ENCODE peak calls at places on chromosomes 2 and 18, in nine cellular contexts. J is BE2C, F is psoas muscle, H is lung, C is dorsolateral prefrontal cortex, L is left ventricle myocardium inferior, Y is GM12878, T is cardiac muscle cell, K is A673. O is an unnamed sample. For H3K27me3, the result is how much of the 10 kb centered on the place peaks cover.

GRCh38 chr18:10860937-10861336 is 288.4 kb downstream of the PIEZO2 start:
- DNase-seq in J (no peak), F (no peak), H (no peak), C (no peak), L (no peak), Y (no peak), T (no peak), K (no peak), O (no peak)

GRCh38 chr2:168456526-168457176 is 579 bp downstream of the CERS6 start:
- DNase-seq in J (peak), F (peak), H (peak), C (peak), L (peak), Y (no peak), T (peak), K (peak), O (peak)

GRCh38 chr2:41937464-41937861 is 110.4 kb upstream of the PKDCC start:
- DNase-seq in J (no peak), F (no peak), H (no peak), C (no peak), L (no peak), Y (no peak), T (no peak), K (peak), O (no peak)

GRCh38 chr2:64627860-64628841 is 25.6 kb downstream of the SERTAD2 start:
- DNase-seq in J (no peak), F (no peak), H (no peak), C (no peak), L (no peak), Y (no peak), T (no peak), K (no peak), O (no peak)

GRCh38 chr2:192190474-192190873 is 4.3 kb downstream of the TMEFF2 start:
- DNase-seq in J (no peak), F (no peak), H (no peak), C (no peak), L (no peak), Y (no peak), T (peak), K (peak), O (no peak)

GRCh38 chr2:173571021-173571821 is 216.5 kb downstream of the CDCA7 start:
- DNase-seq in J (no peak), F (no peak), H (no peak), C (no peak), L (no peak), Y (no peak), T (peak), K (peak), O (no peak)

GRCh38 chr18:36818652-36819051 is 10.2 kb downstream of the TPGS2 start:
- DNase-seq in J (no peak), F (no peak), H (no peak), C (no peak), L (no peak), Y (no peak), T (no peak), K (no peak), O (no peak)

GRCh38 chr2:63729831-63730230 is 111.9 kb upstream of the UGP2 start:
- DNase-seq in J (no peak), F (no peak), H (no peak), C (no peak), L (no peak), Y (no peak), T (no peak), K (no peak), O (no peak)

GRCh38 chr2:64488050-64488974 is 34.4 kb downstream of the LGALSL start:
- DNase-seq in J (peak), F (peak), H (peak), C (peak), L (peak), Y (peak), T (peak), K (peak), O (peak)

GRCh38 chr18:25349131-25349925 is 2.6 kb downstream of the ZNF521 start:
- DNase-seq in J (no peak), F (peak), H (no peak), C (peak), L (peak), Y (no peak), T (peak), K (no peak), O (peak)

GRCh38 chr2:233426619-233427342 is 72.5 kb downstream of the DGKD start:
- DNase-seq in J (no peak), F (no peak), H (no peak), C (no peak), L (no peak), Y (no peak), T (no peak), K (peak), O (no peak)

GRCh38 chr2:182242561-182242960 is 184.3 kb downstream of the PDE1A start:
- DNase-seq in J (no peak), F (no peak), H (no peak), C (no peak), L (no peak), Y (no peak), T (no peak), K (no peak), O (no peak)

GRCh38 chr2:220270506-220271070 is 643.2 kb downstream of the SLC4A3 start:
- DNase-seq in J (no peak), F (no peak), H (no peak), C (no peak), L (no peak), Y (no peak), T (no peak), K (peak), O (no peak)

GRCh38 chr18:22193466-22193865 is 24.1 kb downstream of the GATA6 start:
- DNase-seq in J (no peak), F (no peak), H (no peak), C (no peak), L (no peak), Y (no peak), T (peak), K (no peak), O (no peak)

GRCh38 chr2:234377761-234378341 is 119.0 kb downstream of the ARL4C start:
- DNase-seq in J (no peak), F (no peak), H (no peak), C (no peak), L (no peak), Y (no peak), T (no peak), K (no peak), O (no peak)

GRCh38 chr2:94861308-94862152 is 9.7 kb upstream of the TEKT4 start:
- DNase-seq in J (no peak), F (no peak), H (no peak), C (peak), L (peak), Y (no peak), T (no peak), K (no peak), O (peak)

GRCh38 chr18:56298935-56299334 is 339.5 kb downstream of the TXNL1 start:
- DNase-seq in J (no peak), F (no peak), H (no peak), C (no peak), L (no peak), Y (no peak), T (no peak), K (peak), O (no peak)

GRCh38 chr2:233556756-233557736 is 9.5 kb downstream of the USP40 start:
- DNase-seq in J (no peak), F (no peak), H (no peak), C (no peak), L (no peak), Y (no peak), T (no peak), K (peak), O (no peak)

GRCh38 chr2:5690718-5691658 is 1.2 kb upstream of the SOX11 start:
- DNase-seq in J (peak), F (no peak), H (no peak), C (no peak), L (no peak), Y (no peak), T (peak), K (peak), O (no peak)

GRCh38 chr2:95327861-95328260 is 30.7 kb downstream of the KCNIP3 start:
- DNase-seq in J (no peak), F (no peak), H (no peak), C (no peak), L (no peak), Y (no peak), T (no peak), K (no peak), O (no peak)

GRCh38 chr2:229815342-229815741 is 101.0 kb upstream of the DNER start:
- DNase-seq in J (no peak), F (no peak), H (no peak), C (no peak), L (no peak), Y (no peak), T (no peak), K (no peak), O (no peak)

GRCh38 chr2:119366161-119366648 is 429 bp downstream of the C2orf76 start:
- DNase-seq in J (no peak), F (no peak), H (no peak), C (no peak), L (no peak), Y (no peak), T (no peak), K (no peak), O (no peak)

GRCh38 chr18:11096839-11097750 is 52.3 kb downstream of the PIEZO2 start:
- DNase-seq in J (no peak), F (no peak), H (no peak), C (no peak), L (no peak), Y (no peak), T (peak), K (no peak), O (no peak)

GRCh38 chr2:151882786-151883445 is 54.7 kb upstream of the ARL5A start:
- DNase-seq in J (no peak), F (no peak), H (no peak), C (no peak), L (no peak), Y (no peak), T (no peak), K (no peak), O (no peak)

GRCh38 chr2:48589170-48589767 is 28.4 kb upstream of the GTF2A1L start:
- DNase-seq in J (peak), F (no peak), H (no peak), C (peak), L (peak), Y (no peak), T (peak), K (peak), O (no peak)

GRCh38 chr2:191854385-191855372 is 7.8 kb upstream of the CAVIN2 start:
- DNase-seq in J (no peak), F (no peak), H (no peak), C (no peak), L (no peak), Y (no peak), T (peak), K (no peak), O (no peak)

GRCh38 chr18:25005602-25006375 is 346.2 kb downstream of the ZNF521 start:
- DNase-seq in J (no peak), F (no peak), H (peak), C (no peak), L (no peak), Y (no peak), T (peak), K (no peak), O (no peak)

GRCh38 chr2:203692039-203692710 is 14.3 kb upstream of the CD28 start:
- DNase-seq in J (no peak), F (no peak), H (no peak), C (no peak), L (no peak), Y (no peak), T (no peak), K (no peak), O (no peak)

GRCh38 chr2:10775831-10776230 is 36.8 kb downstream of the PDIA6 start:
- DNase-seq in J (no peak), F (no peak), H (no peak), C (no peak), L (no peak), Y (no peak), T (no peak), K (no peak), O (peak)

GRCh38 chr2:225120175-225120574 is 77.9 kb upstream of the DOCK10 start:
- DNase-seq in J (peak), F (no peak), H (no peak), C (no peak), L (no peak), Y (no peak), T (no peak), K (peak), O (no peak)

GRCh38 chr2:68565858-68566257 is 77.5 kb upstream of the PROKR1 start:
- DNase-seq in J (no peak), F (no peak), H (no peak), C (no peak), L (no peak), Y (no peak), T (no peak), K (peak), O (no peak)

GRCh38 chr2:149612122-149612521 is 24.5 kb upstream of the MMADHC start:
- DNase-seq in J (no peak), F (no peak), H (no peak), C (no peak), L (no peak), Y (no peak), T (no peak), K (no peak), O (no peak)

GRCh38 chr2:159243521-159243920 is 43.0 kb downstream of the WDSUB1 start:
- DNase-seq in J (no peak), F (no peak), H (no peak), C (no peak), L (no peak), Y (no peak), T (no peak), K (no peak), O (no peak)

GRCh38 chr2:41216978-41217377 is 765.1 kb upstream of the SLC8A1 start:
- DNase-seq in J (no peak), F (no peak), H (no peak), C (no peak), L (no peak), Y (no peak), T (no peak), K (no peak), O (no peak)

GRCh38 chr2:217248312-217248935 is 388.6 kb upstream of the TNP1 start:
- DNase-seq in J (peak), F (peak), H (peak), C (peak), L (peak), Y (peak), T (peak), K (peak), O (peak)

GRCh38 chr2:227643990-227644551 is 22.5 kb upstream of the SCYGR5 start:
- DNase-seq in J (no peak), F (no peak), H (no peak), C (no peak), L (no peak), Y (no peak), T (no peak), K (no peak), O (no peak)
- H3K4me3 ChIP-seq in J (no peak), F (no peak), H (no peak), C (no peak), L (no peak), Y (no peak), T (no peak), K (no peak), O (no peak)

GRCh38 chr2:218881744-218882462 is 1.3 kb downstream of the WNT10A start:
- DNase-seq in J (peak), F (peak), H (no peak), C (no peak), L (no peak), Y (no peak), T (no peak), K (no peak), O (peak)

GRCh38 chr2:218884519-218884918 is 3.9 kb downstream of the WNT10A start:
- DNase-seq in J (no peak), F (peak), H (no peak), C (no peak), L (no peak), Y (no peak), T (no peak), K (no peak), O (peak)

GRCh38 chr2:218882463-218882821 is 1.8 kb downstream of the WNT10A start:
- DNase-seq in J (no peak), F (no peak), H (no peak), C (no peak), L (no peak), Y (no peak), T (no peak), K (no peak), O (no peak)

GRCh38 chr2:218883491-218884490 is 3.1 kb downstream of the WNT10A start:
- DNase-seq in J (peak), F (peak), H (no peak), C (no peak), L (no peak), Y (no peak), T (peak), K (no peak), O (peak)

DNA sequence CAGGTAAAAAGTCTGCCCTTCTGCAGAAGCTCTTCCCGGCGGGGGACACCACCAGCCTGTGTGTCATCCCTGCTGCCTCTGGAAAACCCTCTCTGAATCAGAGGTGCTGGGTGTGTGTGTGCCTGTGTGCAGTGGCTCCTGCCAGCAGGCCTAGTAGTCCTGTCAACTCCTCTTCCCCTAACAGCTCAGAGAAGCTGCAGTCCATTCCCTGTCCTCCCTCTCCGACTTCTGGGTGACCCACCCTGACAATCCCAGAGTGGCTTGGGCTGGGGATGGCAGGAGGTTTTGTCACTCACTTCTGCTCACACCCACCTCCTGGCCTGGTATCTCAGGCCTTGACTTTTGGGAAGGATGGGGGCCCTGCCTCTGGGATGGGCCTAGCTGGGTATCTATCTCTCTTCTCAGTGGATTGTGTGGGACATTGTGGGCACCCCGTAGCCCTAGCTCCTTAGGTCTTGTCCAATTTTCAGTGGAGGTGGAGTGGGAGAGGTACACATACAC is 2.3 kb downstream of the WNT10A start:
- DNase-seq in J (peak), F (peak), H (no peak), C (no peak), L (no peak), Y (no peak), T (no peak), K (no peak), O (peak)
- H3K27me3 ChIP-seq in J (under half), F (under half), H (under half), C (under half), L (half or more), Y (under half), T (half or more), K (under half), O (under half)

GRCh38 chr2:156702520-156702919 is 266.3 kb downstream of the GPD2 start:
- DNase-seq in J (no peak), F (no peak), H (no peak), C (no peak), L (no peak), Y (no peak), T (no peak), K (no peak), O (no peak)
- H3K4me3 ChIP-seq in J (no peak), F (no peak), H (no peak), C (no peak), L (no peak), Y (no peak), T (no peak), K (no peak), O (no peak)

DNA sequence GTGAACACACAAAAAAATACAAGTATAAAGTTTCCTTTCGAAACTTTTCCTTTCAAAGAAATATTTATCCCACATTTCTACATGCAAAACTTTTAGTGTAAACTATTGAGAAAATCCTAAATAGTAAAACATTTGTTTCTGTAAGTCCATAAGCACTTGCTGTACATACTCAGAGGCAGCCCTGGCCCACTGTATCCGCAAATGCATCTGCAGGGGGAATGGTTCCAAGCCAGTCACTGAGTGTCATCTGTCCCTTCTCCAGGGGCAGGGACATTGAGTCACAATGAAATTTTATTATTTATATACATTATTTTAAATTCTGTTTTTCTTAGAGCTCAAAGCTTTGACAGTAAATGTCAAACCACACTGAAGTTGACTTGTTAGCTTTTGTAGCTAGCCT is 367.1 kb downstream of the MTX2 start:
- DNase-seq in J (no peak), F (no peak), H (no peak), C (no peak), L (no peak), Y (no peak), T (no peak), K (peak), O (no peak)
- H3K27me3 ChIP-seq in J (under half), F (under half), H (under half), C (under half), L (half or more), Y (under half), T (half or more), K (under half), O (under half)

DNA sequence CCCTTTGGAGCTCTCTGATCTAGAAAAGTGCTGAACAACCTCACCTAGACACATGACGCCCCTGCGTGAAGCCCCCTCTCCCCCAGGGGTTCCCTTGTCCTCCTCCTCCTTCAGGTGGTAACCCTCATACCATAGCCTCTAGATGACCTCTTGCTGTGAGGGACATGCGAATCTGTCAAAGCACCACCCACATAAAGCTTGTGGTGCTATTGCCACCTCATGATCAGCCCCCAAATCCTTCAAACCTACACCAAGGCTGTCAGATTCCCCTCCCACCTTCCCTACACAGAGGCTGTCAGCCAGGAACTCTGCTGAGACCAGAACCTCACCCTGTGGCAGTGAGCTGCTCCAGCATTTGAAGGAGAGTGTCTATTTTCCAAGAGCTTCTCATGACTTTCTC is 43.1 kb upstream of the TEX51 start:
- DNase-seq in J (no peak), F (no peak), H (peak), C (no peak), L (no peak), Y (no peak), T (no peak), K (no peak), O (no peak)
- H3K4me3 ChIP-seq in J (no peak), F (no peak), H (no peak), C (no peak), L (no peak), Y (no peak), T (no peak), K (no peak), O (no peak)

GRCh38 chr2:176188969-176189665 is 649 bp downstream of the HOXD1 start:
- DNase-seq in J (no peak), F (no peak), H (peak), C (no peak), L (no peak), Y (no peak), T (no peak), K (no peak), O (no peak)

GRCh38 chr2:176188218-176188968 is at the start of gene HOXD1:
- DNase-seq in J (peak), F (no peak), H (peak), C (peak), L (no peak), Y (no peak), T (no peak), K (peak), O (peak)

GRCh38 chr2:176187306-176188217 is 906 bp upstream of the HOXD1 start:
- DNase-seq in J (no peak), F (no peak), H (no peak), C (no peak), L (no peak), Y (no peak), T (no peak), K (peak), O (peak)

GRCh38 chr2:176184749-176185148 is 3.7 kb upstream of the HOXD1 start:
- DNase-seq in J (no peak), F (no peak), H (no peak), C (no peak), L (no peak), Y (no peak), T (no peak), K (no peak), O (no peak)

DNA sequence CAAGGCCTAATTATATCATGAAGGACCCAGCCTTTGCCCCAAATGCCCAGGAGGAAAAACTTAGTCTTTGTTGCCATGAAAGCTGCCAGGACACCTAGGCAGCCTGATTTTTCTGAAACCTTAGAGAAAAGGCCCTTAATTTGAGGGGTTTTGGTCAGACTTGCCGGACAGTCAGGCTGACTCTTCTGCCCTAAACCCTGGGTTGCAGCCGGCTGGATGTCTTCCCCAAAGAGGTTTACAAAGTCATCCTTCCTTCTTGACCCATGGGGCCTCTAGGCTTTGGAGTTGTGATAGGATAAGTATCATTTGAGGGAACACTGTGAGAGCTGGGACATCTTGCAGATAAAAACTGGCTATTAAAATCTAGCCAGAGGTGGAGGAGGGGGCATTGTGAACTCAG is 2.4 kb upstream of the HOXD1 start:
- DNase-seq in J (no peak), F (no peak), H (no peak), C (no peak), L (no peak), Y (no peak), T (no peak), K (no peak), O (no peak)
- H3K27me3 ChIP-seq in J (under half), F (under half), H (under half), C (under half), L (half or more), Y (under half), T (half or more), K (under half), O (under half)